ENCODE peak calls at places on chromosomes 7 and 10, in four cellular contexts. P is right lobe of liver, B is A549, U is sigmoid colon. I is an unnamed sample.

GRCh38 chr7:69937097-69937496 is 338.8 kb downstream of the AUTS2 start:
- DNase-seq in P (no peak), U (no peak), B (no peak), I (no peak)

GRCh38 chr7:128829391-128830166 is 627 bp upstream of the FLNC start:
- DNase-seq in U (peak), B (no peak), P (peak), I (no peak)

GRCh38 chr10:78215645-78216044 is 182.0 kb downstream of the RPS24 start:
- DNase-seq in P (no peak), U (peak), B (no peak), I (peak)

GRCh38 chr10:28479366-28479765 is 53.6 kb upstream of the WAC start:
- DNase-seq in P (no peak), B (no peak), U (no peak), I (peak)

GRCh38 chr10:97121084-97121483 is 64.7 kb downstream of the SLIT1 start:
- DNase-seq in P (no peak), B (no peak), U (no peak), I (no peak)

GRCh38 chr7:22958742-22959141 is 55.2 kb downstream of the HYCC1 start:
- DNase-seq in B (no peak), P (no peak), U (no peak), I (no peak)

GRCh38 chr7:106278695-106279094 is 6.1 kb downstream of the NAMPT start:
- DNase-seq in B (no peak), P (no peak), U (no peak), I (no peak)

GRCh38 chr7:2530076-2530967 is 10.7 kb downstream of the LFNG start:
- DNase-seq in U (no peak), B (no peak), P (peak), I (no peak)

GRCh38 chr7:35424869-35425495 is 171.1 kb upstream of the TBX20 start:
- DNase-seq in U (no peak), P (peak), B (peak), I (peak)

GRCh38 chr10:98039690-98040381 is 9.4 kb upstream of the CRTAC1 start:
- DNase-seq in B (no peak), P (no peak), U (no peak), I (no peak)

GRCh38 chr7:150978136-150978789 is at the start of gene KCNH2:
- DNase-seq in U (peak), B (no peak), P (no peak), I (peak)

GRCh38 chr10:114376523-114376922 is 27.8 kb downstream of the AFAP1L2 start:
- DNase-seq in B (no peak), P (no peak), U (no peak), I (no peak)

GRCh38 chr10:101889256-101890210 is 45.9 kb upstream of the KCNIP2 start:
- DNase-seq in B (peak), P (peak), U (peak), I (peak)

GRCh38 chr7:113159746-113160339 is 41.5 kb upstream of the SMIM30 start:
- DNase-seq in U (no peak), B (peak), P (no peak), I (peak)

GRCh38 chr10:103968441-103969391 is 1.8 kb downstream of the SLK start:
- DNase-seq in B (no peak), U (no peak), P (no peak), I (no peak)

GRCh38 chr7:45570797-45571196 is 3.4 kb upstream of the ADCY1 start:
- DNase-seq in U (no peak), B (no peak), P (no peak), I (no peak)

GRCh38 chr7:92766461-92767003 is 69.8 kb downstream of the CDK6 start:
- DNase-seq in B (peak), P (no peak), U (no peak), I (no peak)

GRCh38 chr10:76711374-76711997 is 926.1 kb downstream of the KCNMA1 start:
- DNase-seq in U (no peak), B (no peak), P (no peak), I (no peak)

GRCh38 chr10:103265712-103266329 is 11.1 kb upstream of the INA start:
- DNase-seq in P (no peak), B (peak), U (no peak), I (peak)

GRCh38 chr7:22809902-22810642 is 12.6 kb downstream of the TOMM7 start:
- DNase-seq in P (no peak), U (no peak), B (no peak), I (no peak)

GRCh38 chr7:22759721-22760120 is 32.7 kb downstream of the IL6 start:
- DNase-seq in B (no peak), U (no peak), P (no peak), I (no peak)

GRCh38 chr7:1662101-1662500 is 8.0 kb upstream of the ELFN1 start:
- DNase-seq in P (peak), B (no peak), U (peak), I (no peak)

GRCh38 chr10:125369382-125370326 is 209.3 kb upstream of the CTBP2 start:
- DNase-seq in B (no peak), P (no peak), U (no peak), I (no peak)

GRCh38 chr10:46556515-46557318 is at the start of gene GPRIN2:
- DNase-seq in B (no peak), P (peak), U (peak), I (peak)

GRCh38 chr7:87456247-87456646 is 19.2 kb downstream of the ABCB4 start:
- DNase-seq in B (no peak), U (no peak), P (no peak), I (no peak)

GRCh38 chr7:29480456-29480855 is 83.2 kb upstream of the PRR15 start:
- DNase-seq in U (peak), P (no peak), B (no peak), I (peak)
- TF ChIP-seq CTCF in U (no peak), P (no peak), B (no peak), I (no peak)

GRCh38 chr7:116211006-116211912 is 920 bp downstream of the TES start:
- DNase-seq in B (peak), U (peak), P (peak), I (peak)
- TF ChIP-seq POLR2A in B (peak), U (peak), P (peak), I (no peak)

DNA sequence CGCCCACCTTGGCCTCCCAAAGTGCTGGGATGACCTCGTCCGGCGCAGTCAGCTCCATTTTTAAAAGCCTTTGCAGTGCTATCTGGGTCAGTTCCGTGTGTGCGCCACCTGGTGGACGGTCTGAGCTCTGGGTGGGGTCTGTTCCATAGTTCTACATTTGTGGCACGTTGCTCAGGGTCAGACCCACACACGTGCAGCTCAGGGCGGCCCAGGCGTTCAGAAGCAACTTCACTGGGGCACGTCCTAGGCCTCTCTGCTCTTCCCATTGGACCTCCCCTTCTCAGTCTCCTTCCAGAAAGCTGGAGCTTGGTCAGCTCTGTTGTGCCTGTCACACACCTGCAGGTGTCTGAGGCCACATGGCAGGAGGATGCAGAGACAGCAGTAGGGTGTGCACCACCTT is 137.9 kb downstream of the DNAJB6 start:
- DNase-seq in U (peak), P (peak), B (peak), I (no peak)
- TF ChIP-seq CTCF in U (no peak), P (peak), B (peak), I (no peak)

GRCh38 chr7:74404741-74405140 is 49.0 kb upstream of the GTF2IRD1 start:
- DNase-seq in U (peak), P (no peak), B (no peak), I (no peak)

GRCh38 chr7:74405191-74405898 is 48.4 kb upstream of the GTF2IRD1 start:
- DNase-seq in B (peak), U (peak), P (no peak), I (no peak)

GRCh38 chr7:74404388-74404700 is 49.4 kb upstream of the GTF2IRD1 start:
- DNase-seq in B (no peak), P (no peak), U (no peak), I (no peak)

GRCh38 chr7:74407958-74408357 is 45.7 kb upstream of the GTF2IRD1 start:
- DNase-seq in U (no peak), P (no peak), B (no peak), I (no peak)

DNA sequence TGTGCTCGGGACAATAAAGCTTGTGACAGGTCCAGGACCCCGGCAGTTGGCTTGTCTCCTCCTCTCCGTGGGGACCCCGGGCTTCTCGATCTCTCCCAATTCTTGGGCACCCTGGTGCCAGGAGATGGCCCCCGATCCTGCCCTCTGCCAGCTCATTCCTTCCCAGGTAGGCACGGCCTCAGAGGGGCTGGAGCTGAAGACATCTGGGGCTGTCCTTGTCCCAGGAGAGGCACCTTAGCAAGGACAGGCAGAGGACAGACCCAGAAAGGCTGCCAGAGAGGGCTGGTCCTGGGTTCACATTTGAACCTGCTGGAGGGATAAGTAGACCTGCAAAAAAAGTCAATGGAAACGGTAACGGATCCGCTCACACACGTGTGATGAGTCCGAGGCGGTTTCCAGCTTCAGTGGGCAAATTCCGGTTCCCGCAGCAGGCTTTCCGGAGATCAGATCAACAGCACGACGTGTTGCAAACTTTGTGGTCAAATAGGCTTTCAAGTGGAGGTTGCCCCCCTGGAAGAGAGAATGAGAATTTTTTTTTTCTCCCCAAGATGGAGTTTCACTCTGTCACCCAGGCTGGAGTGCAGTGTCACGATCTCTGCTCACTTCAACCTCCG is 47.7 kb upstream of the GTF2IRD1 start:
- DNase-seq in U (peak), B (no peak), P (no peak), I (no peak)
- TF ChIP-seq POLR2A in U (no peak), B (no peak), P (no peak), I (no peak)

DNA sequence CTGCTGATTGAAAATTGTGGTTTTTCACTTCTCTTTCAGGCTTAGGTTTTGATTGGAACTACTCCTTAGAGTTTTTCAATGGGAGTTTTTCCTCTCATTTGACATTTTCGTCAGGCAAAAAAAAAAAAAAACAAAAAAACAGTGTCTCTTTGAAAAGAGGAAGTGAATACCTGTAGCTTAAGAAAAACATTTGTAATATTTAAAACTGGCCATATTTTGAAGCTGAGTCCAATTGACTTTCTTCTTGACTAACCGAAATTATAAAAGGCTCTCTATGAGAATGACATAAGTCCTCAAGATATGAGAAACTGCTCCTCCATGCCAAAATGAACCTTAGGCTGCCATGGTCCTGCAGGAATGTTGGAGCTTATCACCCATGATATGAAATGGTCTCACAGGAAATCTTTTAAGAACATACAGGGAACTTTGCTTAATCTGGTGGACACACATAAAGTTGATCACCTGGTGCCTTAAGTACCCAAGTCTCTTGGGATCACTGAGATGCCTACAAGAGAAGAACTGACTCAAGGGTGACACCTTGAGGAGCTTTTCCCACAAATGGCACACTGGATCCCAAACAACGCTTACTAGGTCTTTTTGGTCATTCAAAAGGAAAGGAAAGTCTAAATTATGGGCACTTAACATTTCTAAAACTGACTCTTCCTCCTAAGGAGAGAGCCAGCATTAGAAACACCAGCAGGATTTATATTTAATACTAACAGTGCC is 263.4 kb downstream of the CDC14C start:
- DNase-seq in B (peak), P (no peak), U (no peak), I (no peak)
- TF ChIP-seq CTCF in B (no peak), P (no peak), U (no peak), I (no peak)

I was measured in testis.